ENCODE peak calls at places on chromosomes 7 and 10, in four cellular contexts. One of them, this sample, is unnamed.

GRCh38 chr7:500521-501420 is 18.9 kb downstream of the PDGFA start:
- DNase-seq in foreskin keratinocyte: no peak
- DNase-seq in breast epithelium: no peak
- DNase-seq in CD4-positive, alpha-beta T cell: no peak
- DNase-seq in this sample: no peak

GRCh38 chr10:126905776-126906703 is 812 bp downstream of the DOCK1 start:
- DNase-seq in foreskin keratinocyte: no peak
- DNase-seq in breast epithelium: peak
- DNase-seq in CD4-positive, alpha-beta T cell: no peak
- DNase-seq in this sample: no peak

GRCh38 chr10:62895058-62895457 is 78.9 kb upstream of the EGR2 start:
- DNase-seq in foreskin keratinocyte: no peak
- DNase-seq in breast epithelium: no peak
- DNase-seq in CD4-positive, alpha-beta T cell: no peak
- DNase-seq in this sample: no peak

GRCh38 chr7:95777266-95777665 is 4.9 kb downstream of the DYNC1I1 start:
- DNase-seq in foreskin keratinocyte: no peak
- DNase-seq in breast epithelium: no peak
- DNase-seq in CD4-positive, alpha-beta T cell: no peak
- DNase-seq in this sample: no peak

GRCh38 chr10:35037104-35037503 is 53.0 kb downstream of the CUL2 start:
- DNase-seq in foreskin keratinocyte: no peak
- DNase-seq in breast epithelium: no peak
- DNase-seq in CD4-positive, alpha-beta T cell: no peak
- DNase-seq in this sample: no peak

GRCh38 chr10:28796606-28797512 is 119.5 kb downstream of the BAMBI start:
- DNase-seq in foreskin keratinocyte: no peak
- DNase-seq in breast epithelium: no peak
- DNase-seq in CD4-positive, alpha-beta T cell: no peak
- DNase-seq in this sample: no peak

GRCh38 chr10:92356041-92356440 is 65.1 kb downstream of the MARCHF5 start:
- DNase-seq in foreskin keratinocyte: no peak
- DNase-seq in breast epithelium: no peak
- DNase-seq in CD4-positive, alpha-beta T cell: no peak
- DNase-seq in this sample: no peak

GRCh38 chr10:77279207-77279606 is 358.4 kb downstream of the KCNMA1 start:
- DNase-seq in foreskin keratinocyte: no peak
- DNase-seq in breast epithelium: no peak
- DNase-seq in CD4-positive, alpha-beta T cell: no peak
- DNase-seq in this sample: no peak

GRCh38 chr7:96410440-96410839 is 88.5 kb upstream of the SLC25A13 start:
- DNase-seq in foreskin keratinocyte: no peak
- DNase-seq in breast epithelium: no peak
- DNase-seq in CD4-positive, alpha-beta T cell: no peak
- DNase-seq in this sample: no peak

GRCh38 chr10:72470670-72471069 is 116.0 kb upstream of the DNAJB12 start:
- DNase-seq in foreskin keratinocyte: no peak
- DNase-seq in breast epithelium: no peak
- DNase-seq in CD4-positive, alpha-beta T cell: no peak
- DNase-seq in this sample: no peak

GRCh38 chr10:31947144-31947926 is 18.7 kb upstream of the ARHGAP12 start:
- DNase-seq in foreskin keratinocyte: peak
- DNase-seq in breast epithelium: no peak
- DNase-seq in CD4-positive, alpha-beta T cell: no peak
- DNase-seq in this sample: no peak

GRCh38 chr10:129471447-129471846 is 4.4 kb downstream of the MGMT start:
- DNase-seq in foreskin keratinocyte: no peak
- DNase-seq in breast epithelium: no peak
- DNase-seq in CD4-positive, alpha-beta T cell: no peak
- DNase-seq in this sample: no peak

GRCh38 chr10:35907548-35907947 is 265.5 kb upstream of the FZD8 start:
- DNase-seq in foreskin keratinocyte: no peak
- DNase-seq in breast epithelium: no peak
- DNase-seq in CD4-positive, alpha-beta T cell: no peak
- DNase-seq in this sample: no peak

GRCh38 chr7:148262721-148263229 is 327.8 kb upstream of the C7orf33 start:
- DNase-seq in foreskin keratinocyte: no peak
- DNase-seq in breast epithelium: peak
- DNase-seq in CD4-positive, alpha-beta T cell: peak
- DNase-seq in this sample: no peak

GRCh38 chr10:14032406-14032998 is 298.2 kb downstream of the FRMD4A start:
- DNase-seq in foreskin keratinocyte: no peak
- DNase-seq in breast epithelium: no peak
- DNase-seq in CD4-positive, alpha-beta T cell: peak
- DNase-seq in this sample: no peak

GRCh38 chr10:132974249-132974796 is 32.0 kb upstream of the CFAP46 start:
- DNase-seq in foreskin keratinocyte: no peak
- DNase-seq in breast epithelium: no peak
- DNase-seq in CD4-positive, alpha-beta T cell: no peak
- DNase-seq in this sample: no peak

GRCh38 chr7:28747404-28747803 is 210.7 kb downstream of the TRIL start:
- DNase-seq in foreskin keratinocyte: no peak
- DNase-seq in breast epithelium: no peak
- DNase-seq in CD4-positive, alpha-beta T cell: no peak
- DNase-seq in this sample: no peak

GRCh38 chr10:21978191-21978862 is 25.2 kb downstream of the DNAJC1 start:
- DNase-seq in foreskin keratinocyte: no peak
- DNase-seq in breast epithelium: no peak
- DNase-seq in CD4-positive, alpha-beta T cell: no peak
- DNase-seq in this sample: no peak

GRCh38 chr7:80581472-80581871 is 57.0 kb upstream of the CD36 start:
- DNase-seq in foreskin keratinocyte: peak
- DNase-seq in breast epithelium: no peak
- DNase-seq in CD4-positive, alpha-beta T cell: no peak
- DNase-seq in this sample: peak

GRCh38 chr7:28002638-28003037 is 178.0 kb downstream of the JAZF1 start:
- DNase-seq in foreskin keratinocyte: no peak
- DNase-seq in breast epithelium: no peak
- DNase-seq in CD4-positive, alpha-beta T cell: no peak
- DNase-seq in this sample: no peak

GRCh38 chr7:96004598-96004997 is 232.2 kb downstream of the DYNC1I1 start:
- DNase-seq in foreskin keratinocyte: no peak
- DNase-seq in breast epithelium: no peak
- DNase-seq in CD4-positive, alpha-beta T cell: no peak
- DNase-seq in this sample: no peak

GRCh38 chr10:88537337-88537736 is 45.8 kb downstream of the RNLS start:
- DNase-seq in foreskin keratinocyte: no peak
- DNase-seq in breast epithelium: no peak
- DNase-seq in CD4-positive, alpha-beta T cell: no peak
- DNase-seq in this sample: no peak

GRCh38 chr7:87941138-87941537 is 7.1 kb downstream of the ADAM22 start:
- DNase-seq in foreskin keratinocyte: no peak
- DNase-seq in breast epithelium: no peak
- DNase-seq in CD4-positive, alpha-beta T cell: no peak
- DNase-seq in this sample: no peak

GRCh38 chr7:118306771-118307170 is 82.3 kb downstream of the ANKRD7 start:
- DNase-seq in foreskin keratinocyte: no peak
- DNase-seq in breast epithelium: no peak
- DNase-seq in CD4-positive, alpha-beta T cell: no peak
- DNase-seq in this sample: no peak

GRCh38 chr10:103921248-103921647 is 3.3 kb upstream of the STN1 start:
- DNase-seq in foreskin keratinocyte: no peak
- DNase-seq in breast epithelium: no peak
- DNase-seq in CD4-positive, alpha-beta T cell: no peak
- DNase-seq in this sample: no peak

GRCh38 chr7:159084069-159084801 is 60.4 kb downstream of the VIPR2 start:
- DNase-seq in foreskin keratinocyte: no peak
- DNase-seq in breast epithelium: peak
- DNase-seq in CD4-positive, alpha-beta T cell: peak
- DNase-seq in this sample: no peak

GRCh38 chr10:26407406-26407969 is 30.7 kb upstream of the APBB1IP start:
- DNase-seq in foreskin keratinocyte: peak
- DNase-seq in breast epithelium: no peak
- DNase-seq in CD4-positive, alpha-beta T cell: no peak
- DNase-seq in this sample: no peak

GRCh38 chr10:73910401-73910763 is 550 bp upstream of the PLAU start:
- DNase-seq in foreskin keratinocyte: no peak
- DNase-seq in breast epithelium: no peak
- DNase-seq in CD4-positive, alpha-beta T cell: no peak
- DNase-seq in this sample: no peak

GRCh38 chr10:131949041-131949862 is 32.5 kb downstream of the BNIP3 start:
- DNase-seq in foreskin keratinocyte: no peak
- DNase-seq in breast epithelium: peak
- DNase-seq in CD4-positive, alpha-beta T cell: no peak
- DNase-seq in this sample: no peak

GRCh38 chr10:117362313-117362712 is 12.9 kb downstream of the PDZD8 start:
- DNase-seq in foreskin keratinocyte: no peak
- DNase-seq in breast epithelium: no peak
- DNase-seq in CD4-positive, alpha-beta T cell: no peak
- DNase-seq in this sample: no peak

GRCh38 chr7:36904101-36904500 is 179.8 kb upstream of the AOAH start:
- DNase-seq in foreskin keratinocyte: no peak
- DNase-seq in breast epithelium: no peak
- DNase-seq in CD4-positive, alpha-beta T cell: no peak
- DNase-seq in this sample: no peak

GRCh38 chr7:151376218-151376902 is 33.5 kb downstream of the WDR86 start:
- DNase-seq in foreskin keratinocyte: no peak
- DNase-seq in breast epithelium: no peak
- DNase-seq in CD4-positive, alpha-beta T cell: no peak
- DNase-seq in this sample: no peak

GRCh38 chr10:125769175-125769574 is 6.4 kb downstream of the MMP21 start:
- DNase-seq in foreskin keratinocyte: no peak
- DNase-seq in breast epithelium: no peak
- DNase-seq in CD4-positive, alpha-beta T cell: no peak
- DNase-seq in this sample: no peak

GRCh38 chr10:16788125-16788524 is 29.1 kb downstream of the RSU1 start:
- DNase-seq in foreskin keratinocyte: no peak
- DNase-seq in breast epithelium: no peak
- DNase-seq in CD4-positive, alpha-beta T cell: no peak
- DNase-seq in this sample: no peak

GRCh38 chr7:141691540-141691939 is 10.4 kb downstream of the DENND11 start:
- DNase-seq in foreskin keratinocyte: no peak
- DNase-seq in breast epithelium: no peak
- DNase-seq in CD4-positive, alpha-beta T cell: no peak
- DNase-seq in this sample: no peak

GRCh38 chr7:12719141-12719919 is 31.9 kb downstream of the ARL4A start:
- DNase-seq in foreskin keratinocyte: peak
- DNase-seq in breast epithelium: no peak
- DNase-seq in CD4-positive, alpha-beta T cell: no peak
- DNase-seq in this sample: no peak

GRCh38 chr10:126315471-126316177 is 72.7 kb downstream of the ADAM12 start:
- DNase-seq in foreskin keratinocyte: no peak
- DNase-seq in breast epithelium: no peak
- DNase-seq in CD4-positive, alpha-beta T cell: no peak
- DNase-seq in this sample: no peak

GRCh38 chr10:33897255-33897893 is 562.9 kb upstream of the NRP1 start:
- DNase-seq in foreskin keratinocyte: peak
- DNase-seq in breast epithelium: no peak
- DNase-seq in CD4-positive, alpha-beta T cell: no peak
- DNase-seq in this sample: peak

GRCh38 chr10:33899578-33900531 is 565.4 kb upstream of the NRP1 start:
- DNase-seq in foreskin keratinocyte: peak
- DNase-seq in breast epithelium: no peak
- DNase-seq in CD4-positive, alpha-beta T cell: no peak
- DNase-seq in this sample: peak

GRCh38 chr10:33900591-33900990 is 566.1 kb upstream of the NRP1 start:
- DNase-seq in foreskin keratinocyte: no peak
- DNase-seq in breast epithelium: no peak
- DNase-seq in CD4-positive, alpha-beta T cell: no peak
- DNase-seq in this sample: no peak

GRCh38 chr10:33901166-33901565 is 566.7 kb upstream of the NRP1 start:
- DNase-seq in foreskin keratinocyte: no peak
- DNase-seq in breast epithelium: no peak
- DNase-seq in CD4-positive, alpha-beta T cell: no peak
- DNase-seq in this sample: no peak
- H3K27ac ChIP-seq in foreskin keratinocyte: no peak
- H3K27ac ChIP-seq in breast epithelium: peak
- H3K27ac ChIP-seq in CD4-positive, alpha-beta T cell: no peak
- H3K27ac ChIP-seq in this sample: peak

GRCh38 chr7:100983451-100984187 is 14.3 kb downstream of the MUC12 start:
- DNase-seq in foreskin keratinocyte: peak
- DNase-seq in breast epithelium: no peak
- DNase-seq in CD4-positive, alpha-beta T cell: no peak
- DNase-seq in this sample: peak
- H3K27ac ChIP-seq in foreskin keratinocyte: no peak
- H3K27ac ChIP-seq in breast epithelium: no peak
- H3K27ac ChIP-seq in CD4-positive, alpha-beta T cell: no peak
- H3K27ac ChIP-seq in this sample: peak

DNA sequence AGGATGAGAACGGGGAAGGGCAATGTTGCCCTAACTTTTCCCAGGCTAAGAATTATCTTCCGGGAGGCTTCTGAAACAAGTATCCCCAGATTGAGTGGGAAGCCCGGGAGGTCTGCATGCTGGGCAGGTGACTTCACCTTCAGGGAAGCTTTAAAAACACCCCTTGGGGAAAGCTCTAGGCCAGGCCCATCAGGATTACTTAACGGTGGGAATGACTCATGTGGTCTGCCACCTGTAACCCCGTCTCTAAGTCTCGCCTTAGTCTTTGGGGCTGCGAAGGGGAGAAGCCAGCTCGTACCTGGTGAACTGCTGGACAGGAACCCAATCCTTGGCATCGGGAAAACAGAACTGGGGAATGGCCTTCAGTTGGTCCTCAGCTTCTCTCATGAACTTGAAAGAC is 80.1 kb upstream of the MKRN1 start:
- DNase-seq in foreskin keratinocyte: no peak
- DNase-seq in breast epithelium: no peak
- DNase-seq in CD4-positive, alpha-beta T cell: no peak
- DNase-seq in this sample: no peak
- H3K27ac ChIP-seq in foreskin keratinocyte: no peak
- H3K27ac ChIP-seq in breast epithelium: no peak
- H3K27ac ChIP-seq in CD4-positive, alpha-beta T cell: no peak
- H3K27ac ChIP-seq in this sample: no peak

GRCh38 chr10:2214805-2215204 is 477.5 kb upstream of the ADARB2 start:
- DNase-seq in foreskin keratinocyte: peak
- DNase-seq in breast epithelium: no peak
- DNase-seq in CD4-positive, alpha-beta T cell: no peak
- DNase-seq in this sample: no peak
- H3K27ac ChIP-seq in foreskin keratinocyte: peak
- H3K27ac ChIP-seq in breast epithelium: no peak
- H3K27ac ChIP-seq in CD4-positive, alpha-beta T cell: no peak
- H3K27ac ChIP-seq in this sample: peak

GRCh38 chr10:4926400-4926799 is 36.8 kb upstream of the AKR1C1 start:
- DNase-seq in foreskin keratinocyte: no peak
- DNase-seq in breast epithelium: no peak
- DNase-seq in CD4-positive, alpha-beta T cell: no peak
- DNase-seq in this sample: no peak

GRCh38 chr10:4937346-4937745 is 25.9 kb upstream of the AKR1C1 start:
- DNase-seq in foreskin keratinocyte: no peak
- DNase-seq in breast epithelium: no peak
- DNase-seq in CD4-positive, alpha-beta T cell: no peak
- DNase-seq in this sample: no peak

GRCh38 chr10:4934391-4934987 is 28.7 kb upstream of the AKR1C1 start:
- DNase-seq in foreskin keratinocyte: no peak
- DNase-seq in breast epithelium: no peak
- DNase-seq in CD4-positive, alpha-beta T cell: no peak
- DNase-seq in this sample: no peak

GRCh38 chr10:4931587-4931986 is 31.6 kb upstream of the AKR1C1 start:
- DNase-seq in foreskin keratinocyte: no peak
- DNase-seq in breast epithelium: no peak
- DNase-seq in CD4-positive, alpha-beta T cell: no peak
- DNase-seq in this sample: no peak
- H3K27ac ChIP-seq in foreskin keratinocyte: no peak
- H3K27ac ChIP-seq in breast epithelium: peak
- H3K27ac ChIP-seq in CD4-positive, alpha-beta T cell: no peak
- H3K27ac ChIP-seq in this sample: no peak

GRCh38 chr10:7409732-7410168 is 1.1 kb downstream of the SFMBT2 start:
- DNase-seq in foreskin keratinocyte: no peak
- DNase-seq in breast epithelium: no peak
- DNase-seq in CD4-positive, alpha-beta T cell: no peak
- DNase-seq in this sample: no peak
- H3K27ac ChIP-seq in foreskin keratinocyte: no peak
- H3K27ac ChIP-seq in breast epithelium: peak
- H3K27ac ChIP-seq in CD4-positive, alpha-beta T cell: peak
- H3K27ac ChIP-seq in this sample: no peak

GRCh38 chr7:43637114-43637806 is 54.4 kb downstream of the STK17A start:
- DNase-seq in foreskin keratinocyte: peak
- DNase-seq in breast epithelium: no peak
- DNase-seq in CD4-positive, alpha-beta T cell: no peak
- DNase-seq in this sample: peak
- H3K27ac ChIP-seq in foreskin keratinocyte: no peak
- H3K27ac ChIP-seq in breast epithelium: no peak
- H3K27ac ChIP-seq in CD4-positive, alpha-beta T cell: peak
- H3K27ac ChIP-seq in this sample: peak

This sample was measured in epithelial cell of prostate.